ENCODE peak calls at places on chromosomes 16 and 17, in four cellular contexts. One of them, this sample, is unnamed.

GRCh38 chr16:81491522-81492188 is 47.0 kb downstream of the CMIP start:
- DNase-seq in HCT116: no peak
- DNase-seq in esophagus squamous epithelium: no peak
- DNase-seq in Peyer's patch: no peak
- DNase-seq in this sample: no peak

GRCh38 chr16:23148513-23149266 is 562 bp downstream of the USP31 start:
- DNase-seq in esophagus squamous epithelium: peak; percentile 9
- DNase-seq in Peyer's patch: peak; percentile 89
- DNase-seq in HCT116: no peak
- DNase-seq in this sample: peak; percentile 78

GRCh38 chr16:84759061-84759460 is 59.3 kb downstream of the USP10 start:
- DNase-seq in Peyer's patch: no peak
- DNase-seq in esophagus squamous epithelium: no peak
- DNase-seq in HCT116: no peak
- DNase-seq in this sample: no peak

GRCh38 chr17:41625602-41626001 is 1.2 kb upstream of the KRT17 start:
- DNase-seq in esophagus squamous epithelium: no peak
- DNase-seq in Peyer's patch: peak; percentile 48
- DNase-seq in HCT116: no peak
- DNase-seq in this sample: no peak

GRCh38 chr16:80997139-80997798 is 9.4 kb downstream of the CMC2 start:
- DNase-seq in Peyer's patch: no peak
- DNase-seq in HCT116: no peak
- DNase-seq in esophagus squamous epithelium: no peak
- DNase-seq in this sample: peak; percentile 88

GRCh38 chr16:88705746-88706287 is 391 bp downstream of the RNF166 start:
- DNase-seq in HCT116: no peak
- DNase-seq in Peyer's patch: peak; percentile 67
- DNase-seq in esophagus squamous epithelium: no peak
- DNase-seq in this sample: no peak

GRCh38 chr17:17757391-17757791 is 76.1 kb downstream of the RAI1 start:
- DNase-seq in HCT116: no peak
- DNase-seq in Peyer's patch: no peak
- DNase-seq in esophagus squamous epithelium: no peak
- DNase-seq in this sample: no peak

GRCh38 chr16:85546585-85547447 is 66.3 kb upstream of the GSE1 start:
- DNase-seq in Peyer's patch: no peak
- DNase-seq in HCT116: no peak
- DNase-seq in esophagus squamous epithelium: no peak
- DNase-seq in this sample: no peak

GRCh38 chr17:80270836-80271235 is 10.2 kb downstream of the RNF213 start:
- DNase-seq in HCT116: no peak
- DNase-seq in esophagus squamous epithelium: no peak
- DNase-seq in Peyer's patch: no peak
- DNase-seq in this sample: peak; percentile 42

GRCh38 chr16:49441366-49441780 is 67.8 kb downstream of the C16orf78 start:
- DNase-seq in esophagus squamous epithelium: no peak
- DNase-seq in HCT116: no peak
- DNase-seq in Peyer's patch: no peak
- DNase-seq in this sample: peak; percentile 54

GRCh38 chr17:21370430-21370829 is 5.7 kb upstream of the KCNJ12 start:
- DNase-seq in esophagus squamous epithelium: no peak
- DNase-seq in HCT116: no peak
- DNase-seq in Peyer's patch: no peak
- DNase-seq in this sample: no peak

GRCh38 chr17:64336760-64337413 is 53.8 kb downstream of the PECAM1 start:
- DNase-seq in Peyer's patch: no peak
- DNase-seq in esophagus squamous epithelium: no peak
- DNase-seq in HCT116: no peak
- DNase-seq in this sample: no peak

GRCh38 chr17:81416612-81417011 is 21.4 kb downstream of the BAHCC1 start:
- DNase-seq in Peyer's patch: no peak
- DNase-seq in esophagus squamous epithelium: no peak
- DNase-seq in HCT116: no peak
- DNase-seq in this sample: no peak

GRCh38 chr17:29707212-29707571 is 84.5 kb upstream of the CORO6 start:
- DNase-seq in esophagus squamous epithelium: no peak
- DNase-seq in Peyer's patch: no peak
- DNase-seq in HCT116: no peak
- DNase-seq in this sample: no peak

GRCh38 chr17:7281953-7282751 is 634 bp downstream of the SLC2A4 start:
- DNase-seq in esophagus squamous epithelium: no peak
- DNase-seq in Peyer's patch: no peak
- DNase-seq in HCT116: no peak
- DNase-seq in this sample: no peak

GRCh38 chr16:78775161-78775561 is 675.7 kb downstream of the WWOX start:
- DNase-seq in Peyer's patch: no peak
- DNase-seq in HCT116: no peak
- DNase-seq in esophagus squamous epithelium: no peak
- DNase-seq in this sample: no peak

GRCh38 chr16:29858149-29858899 is 4.7 kb downstream of the CDIPT start:
- DNase-seq in Peyer's patch: no peak
- DNase-seq in HCT116: no peak
- DNase-seq in esophagus squamous epithelium: no peak
- DNase-seq in this sample: no peak

GRCh38 chr16:10594312-10594950 is 14.0 kb upstream of the EMP2 start:
- DNase-seq in HCT116: no peak
- DNase-seq in esophagus squamous epithelium: no peak
- DNase-seq in Peyer's patch: peak; percentile 90
- DNase-seq in this sample: peak; percentile 93

GRCh38 chr16:83727018-83727417 is 80.8 kb upstream of the HSBP1 start:
- DNase-seq in HCT116: no peak
- DNase-seq in esophagus squamous epithelium: no peak
- DNase-seq in Peyer's patch: no peak
- DNase-seq in this sample: no peak

GRCh38 chr16:68445458-68445857 is 2.9 kb downstream of the SMPD3 start:
- DNase-seq in HCT116: peak; percentile 43
- DNase-seq in esophagus squamous epithelium: no peak
- DNase-seq in Peyer's patch: no peak
- DNase-seq in this sample: peak; percentile 87

GRCh38 chr17:19719365-19720209 is 3.2 kb upstream of the SLC47A2 start:
- DNase-seq in HCT116: no peak
- DNase-seq in Peyer's patch: peak; percentile 70
- DNase-seq in esophagus squamous epithelium: no peak
- DNase-seq in this sample: peak; percentile 96

GRCh38 chr17:73284906-73285602 is 23.4 kb upstream of the CPSF4L start:
- DNase-seq in Peyer's patch: no peak
- DNase-seq in esophagus squamous epithelium: no peak
- DNase-seq in HCT116: no peak
- DNase-seq in this sample: no peak

GRCh38 chr17:47955497-47956461 is 1.9 kb downstream of the PRR15L start:
- DNase-seq in Peyer's patch: peak; percentile 77
- DNase-seq in esophagus squamous epithelium: no peak
- DNase-seq in HCT116: no peak
- DNase-seq in this sample: peak; percentile 83

GRCh38 chr17:31493656-31494155 is 102.2 kb downstream of the RAB11FIP4 start:
- DNase-seq in HCT116: no peak
- DNase-seq in esophagus squamous epithelium: no peak
- DNase-seq in Peyer's patch: no peak
- DNase-seq in this sample: peak; percentile 89

GRCh38 chr17:38452719-38453118 is 24.5 kb downstream of the ARHGAP23 start:
- DNase-seq in Peyer's patch: no peak
- DNase-seq in esophagus squamous epithelium: no peak
- DNase-seq in HCT116: no peak
- DNase-seq in this sample: no peak

GRCh38 chr17:38455288-38455915 is 27.1 kb downstream of the ARHGAP23 start:
- DNase-seq in HCT116: no peak
- DNase-seq in Peyer's patch: no peak
- DNase-seq in esophagus squamous epithelium: no peak
- DNase-seq in this sample: no peak

GRCh38 chr17:38454528-38454927 is 26.3 kb downstream of the ARHGAP23 start:
- DNase-seq in esophagus squamous epithelium: peak; percentile 29
- DNase-seq in HCT116: peak; percentile 49
- DNase-seq in Peyer's patch: no peak
- DNase-seq in this sample: no peak

GRCh38 chr17:38451840-38452529 is 23.7 kb downstream of the ARHGAP23 start:
- DNase-seq in Peyer's patch: no peak
- DNase-seq in HCT116: no peak
- DNase-seq in esophagus squamous epithelium: no peak
- DNase-seq in this sample: no peak

DNA sequence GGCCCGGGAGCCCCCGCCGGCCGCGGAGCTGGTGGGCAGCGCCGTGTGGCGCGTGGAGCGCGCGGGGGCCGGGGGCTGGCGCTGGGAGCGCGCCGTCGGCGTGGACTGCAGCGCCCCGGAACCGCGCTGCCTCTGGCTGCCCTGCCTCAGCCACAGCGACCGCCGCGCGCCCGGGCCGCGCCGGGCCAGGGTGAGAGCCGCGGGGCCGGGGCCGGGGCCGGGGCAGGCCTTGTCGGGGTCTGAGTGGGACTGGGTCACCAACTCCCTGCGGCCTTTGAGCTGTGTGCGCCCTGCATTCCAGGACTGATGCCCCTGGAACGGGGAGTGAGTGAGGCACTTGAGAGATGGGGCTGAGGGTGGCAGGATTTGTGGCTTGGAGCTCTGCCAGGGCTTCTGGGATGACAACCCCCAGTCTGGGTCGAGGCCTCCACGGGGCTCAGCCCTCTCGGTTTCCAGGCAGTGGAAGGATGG is 25.7 kb downstream of the ARHGAP23 start:
- DNase-seq in Peyer's patch: no peak
- DNase-seq in esophagus squamous epithelium: no peak
- DNase-seq in HCT116: no peak
- DNase-seq in this sample: no peak
- H3K4me1 ChIP-seq in Peyer's patch: no peaks in the 10 kb centered on the region
- H3K4me1 ChIP-seq in esophagus squamous epithelium: peaks cover 71% of the 10 kb centered on the region
- H3K4me1 ChIP-seq in HCT116: peaks cover 54% of the 10 kb centered on the region
- H3K4me1 ChIP-seq in this sample: no peaks in the 10 kb centered on the region

DNA sequence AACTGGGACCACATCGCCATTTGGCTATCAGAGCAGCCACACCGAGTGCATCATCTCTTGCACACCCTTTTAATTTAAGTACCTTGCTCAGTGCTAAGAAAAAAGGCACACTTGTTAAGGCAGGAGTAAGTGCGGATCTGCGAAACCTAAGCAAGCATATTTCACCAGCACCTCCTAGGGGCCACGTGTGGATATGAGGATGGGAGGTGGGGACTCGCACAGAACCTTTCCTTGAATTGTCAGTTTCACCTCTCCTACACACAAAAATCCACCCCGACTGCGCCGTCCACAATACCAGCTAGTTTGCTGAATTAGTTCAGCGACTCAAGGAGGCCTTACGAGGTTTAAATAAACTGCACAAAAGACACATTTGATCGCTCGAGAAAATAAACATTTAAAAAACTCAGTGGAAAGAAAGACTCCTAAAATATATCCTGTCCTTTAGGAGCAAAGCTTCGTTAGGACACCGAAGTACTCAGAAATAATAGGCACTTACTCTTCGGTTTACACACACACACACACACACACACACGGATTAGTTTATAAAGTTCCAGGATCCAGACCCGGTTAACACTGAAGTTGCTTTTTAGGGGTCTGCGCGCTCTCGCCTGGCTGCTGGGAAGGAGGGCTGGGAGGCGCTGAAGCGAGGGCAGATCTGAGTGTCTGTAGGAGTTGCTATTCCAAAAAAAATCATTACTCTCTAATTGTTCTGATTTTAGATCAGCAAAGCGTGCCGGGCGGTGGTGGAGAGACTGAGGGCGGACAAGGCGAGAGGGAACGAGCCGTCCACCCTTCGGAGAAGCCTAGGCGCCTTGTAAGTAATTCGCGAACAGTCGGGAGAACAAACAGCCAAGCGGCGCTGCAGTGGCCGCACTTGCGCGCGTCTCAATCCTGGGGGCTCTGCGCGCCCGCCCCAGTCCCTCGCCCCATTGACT is 1.0 kb upstream of the KCNJ2 start:
- DNase-seq in HCT116: no peak
- DNase-seq in Peyer's patch: peak; percentile 73
- DNase-seq in esophagus squamous epithelium: no peak
- DNase-seq in this sample: peak; percentile 75
- H3K27me3 ChIP-seq in HCT116: no peaks in the 10 kb centered on the region
- H3K27me3 ChIP-seq in Peyer's patch: no peaks in the 10 kb centered on the region
- H3K27me3 ChIP-seq in esophagus squamous epithelium: peaks cover 13% of the 10 kb centered on the region
- H3K27me3 ChIP-seq in this sample: no peaks in the 10 kb centered on the region

DNA sequence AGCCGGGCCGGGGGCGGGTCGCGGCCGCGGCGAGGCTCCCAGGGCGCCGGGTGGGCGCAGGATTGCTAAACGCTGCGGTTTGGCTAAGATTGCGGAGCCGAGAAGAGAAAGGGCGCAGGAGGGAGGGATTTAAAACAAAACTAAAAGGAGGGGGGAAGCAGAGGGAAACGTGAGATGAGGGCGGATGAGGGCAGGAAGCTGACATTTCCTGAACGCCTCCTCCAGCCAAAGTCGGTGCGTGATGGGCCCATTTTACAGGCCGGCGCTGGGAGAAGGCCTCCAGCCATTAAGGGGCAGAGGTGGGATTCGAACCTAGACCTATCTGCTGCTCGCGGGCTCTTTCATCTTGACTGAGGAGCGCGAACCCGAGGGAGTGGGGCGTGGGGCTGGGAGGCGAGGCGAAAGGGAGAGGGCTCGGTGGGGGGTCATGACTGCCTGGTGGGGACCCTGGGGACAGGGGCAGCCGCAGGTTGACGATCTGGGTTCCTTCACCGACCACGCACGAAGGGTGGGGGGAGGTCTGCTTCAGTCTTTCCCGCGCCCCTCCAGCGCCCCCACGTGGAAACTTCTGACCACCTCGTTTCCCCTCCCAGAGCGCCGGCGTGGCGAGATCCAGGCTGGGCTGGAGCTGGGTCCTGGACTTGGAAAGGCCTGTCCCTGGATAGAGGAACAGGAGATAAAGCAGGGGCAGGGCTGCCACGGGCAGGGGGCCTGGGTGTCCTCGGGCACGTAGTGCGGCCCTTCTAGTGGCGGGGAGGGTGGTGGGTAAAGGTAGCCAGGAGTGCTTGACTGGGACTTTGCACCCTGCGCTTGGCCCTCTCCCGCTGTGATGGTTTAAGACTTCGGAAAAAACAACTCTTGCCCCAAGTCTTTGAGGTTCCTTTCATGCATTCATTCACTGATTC is 3.8 kb upstream of the TAC4 start:
- DNase-seq in esophagus squamous epithelium: no peak
- DNase-seq in Peyer's patch: peak; percentile 65
- DNase-seq in HCT116: no peak
- DNase-seq in this sample: no peak
- H3K4me1 ChIP-seq in esophagus squamous epithelium: peaks cover 10% of the 10 kb centered on the region
- H3K4me1 ChIP-seq in Peyer's patch: no peaks in the 10 kb centered on the region
- H3K4me1 ChIP-seq in HCT116: no peaks in the 10 kb centered on the region
- H3K4me1 ChIP-seq in this sample: no peaks in the 10 kb centered on the region

GRCh38 chr17:74598346-74599022 is 6.4 kb upstream of the CD300LD start:
- DNase-seq in Peyer's patch: no peak
- DNase-seq in esophagus squamous epithelium: no peak
- DNase-seq in HCT116: no peak
- DNase-seq in this sample: no peak
- H3K27me3 ChIP-seq in Peyer's patch: no peaks in the 10 kb centered on the region
- H3K27me3 ChIP-seq in esophagus squamous epithelium: peaks cover 53% of the 10 kb centered on the region
- H3K27me3 ChIP-seq in HCT116: peaks cover 83% of the 10 kb centered on the region
- H3K27me3 ChIP-seq in this sample: no peaks in the 10 kb centered on the region

GRCh38 chr17:46136820-46137219 is 56.4 kb downstream of the KANSL1 start:
- DNase-seq in HCT116: no peak
- DNase-seq in esophagus squamous epithelium: no peak
- DNase-seq in Peyer's patch: no peak
- DNase-seq in this sample: no peak
- H3K4me1 ChIP-seq in HCT116: peaks cover 4% of the 10 kb centered on the region
- H3K4me1 ChIP-seq in esophagus squamous epithelium: peaks cover 32% of the 10 kb centered on the region
- H3K4me1 ChIP-seq in Peyer's patch: peaks cover 2% of the 10 kb centered on the region
- H3K4me1 ChIP-seq in this sample: peaks cover 13% of the 10 kb centered on the region

This sample was measured in small intestine.